ENCODE peak calls at places on chromosomes 16 and 17, in four cellular contexts. One of them, this sample, is unnamed.

GRCh38 chr17:77570565-77570898 is 388.0 kb upstream of the TNRC6C start:
- DNase-seq in K562: no peak
- DNase-seq in HepG2: no peak
- DNase-seq in HCT116: no peak
- DNase-seq in this sample: no peak

GRCh38 chr17:1073241-1073962 is 76.5 kb downstream of the TIMM22 start:
- DNase-seq in HCT116: no peak
- DNase-seq in HepG2: no peak
- DNase-seq in K562: no peak
- DNase-seq in this sample: no peak

GRCh38 chr17:56762988-56763387 is 70.7 kb downstream of the C17orf67 start:
- DNase-seq in HepG2: no peak
- DNase-seq in K562: no peak
- DNase-seq in HCT116: no peak
- DNase-seq in this sample: no peak

GRCh38 chr17:43200127-43200526 is 11.5 kb upstream of the TMEM106A start:
- DNase-seq in HepG2: no peak
- DNase-seq in K562: no peak
- DNase-seq in HCT116: no peak
- DNase-seq in this sample: no peak

GRCh38 chr17:59848778-59849177 is 44.0 kb downstream of the TUBD1 start:
- DNase-seq in K562: no peak
- DNase-seq in HepG2: peak; percentile 75
- DNase-seq in HCT116: no peak
- DNase-seq in this sample: no peak

GRCh38 chr16:72108353-72109102 is 14.9 kb downstream of the DHX38 start:
- DNase-seq in HCT116: no peak
- DNase-seq in HepG2: no peak
- DNase-seq in K562: no peak
- DNase-seq in this sample: no peak

GRCh38 chr16:68400924-68401460 is 47.3 kb downstream of the SMPD3 start:
- DNase-seq in K562: no peak
- DNase-seq in HepG2: no peak
- DNase-seq in HCT116: no peak
- DNase-seq in this sample: no peak

GRCh38 chr16:79599256-79599836 is 1.2 kb downstream of the MAF start:
- DNase-seq in HCT116: no peak
- DNase-seq in HepG2: no peak
- DNase-seq in K562: no peak
- DNase-seq in this sample: no peak

GRCh38 chr16:19835989-19836421 is 48.6 kb downstream of the GPRC5B start:
- DNase-seq in K562: no peak
- DNase-seq in HCT116: no peak
- DNase-seq in HepG2: no peak
- DNase-seq in this sample: no peak

GRCh38 chr16:11383481-11384183 is 38.4 kb downstream of the RMI2 start:
- DNase-seq in HepG2: no peak
- DNase-seq in K562: no peak
- DNase-seq in HCT116: no peak
- DNase-seq in this sample: no peak

GRCh38 chr16:21081329-21081728 is 69.3 kb downstream of the DNAH3 start:
- DNase-seq in HCT116: no peak
- DNase-seq in K562: no peak
- DNase-seq in HepG2: no peak
- DNase-seq in this sample: no peak

GRCh38 chr17:78529871-78530670 is 47.1 kb downstream of the DNAH17 start:
- DNase-seq in HCT116: no peak
- DNase-seq in K562: no peak
- DNase-seq in HepG2: no peak
- DNase-seq in this sample: no peak

GRCh38 chr17:39979865-39980401 is 674 bp upstream of the PSMD3 start:
- DNase-seq in K562: peak; percentile 74
- DNase-seq in HCT116: no peak
- DNase-seq in HepG2: peak; percentile 48
- DNase-seq in this sample: peak; percentile 10

GRCh38 chr16:17070882-17071592 is 399.7 kb downstream of the XYLT1 start:
- DNase-seq in K562: no peak
- DNase-seq in HCT116: no peak
- DNase-seq in HepG2: no peak
- DNase-seq in this sample: no peak

GRCh38 chr16:85675528-85675927 is 13.2 kb downstream of the GINS2 start:
- DNase-seq in K562: peak; percentile 44
- DNase-seq in HCT116: no peak
- DNase-seq in HepG2: peak; percentile 38
- DNase-seq in this sample: no peak

GRCh38 chr17:74240637-74241036 is 27.3 kb downstream of the TTYH2 start:
- DNase-seq in K562: no peak
- DNase-seq in HCT116: no peak
- DNase-seq in HepG2: no peak
- DNase-seq in this sample: no peak

GRCh38 chr16:38941-39892 is 14.2 kb downstream of the POLR3K start:
- DNase-seq in K562: no peak
- DNase-seq in HepG2: no peak
- DNase-seq in HCT116: no peak
- DNase-seq in this sample: no peak

GRCh38 chr17:16250635-16251034 is 33.6 kb downstream of the PIGL start:
- DNase-seq in HepG2: peak; percentile 70
- DNase-seq in HCT116: no peak
- DNase-seq in K562: no peak
- DNase-seq in this sample: no peak

GRCh38 chr16:85515830-85516397 is 97.2 kb upstream of the GSE1 start:
- DNase-seq in HepG2: peak; percentile 97
- DNase-seq in HCT116: no peak
- DNase-seq in K562: no peak
- DNase-seq in this sample: no peak

GRCh38 chr16:56709686-56710040 is 20.3 kb upstream of the NUP93 start:
- DNase-seq in HepG2: no peak
- DNase-seq in K562: no peak
- DNase-seq in HCT116: no peak
- DNase-seq in this sample: no peak

GRCh38 chr16:51834131-51834530 is 683.1 kb upstream of the SALL1 start:
- DNase-seq in HepG2: no peak
- DNase-seq in HCT116: no peak
- DNase-seq in K562: no peak
- DNase-seq in this sample: no peak

GRCh38 chr17:6536053-6536452 is 20.3 kb downstream of the PITPNM3 start:
- DNase-seq in K562: no peak
- DNase-seq in HCT116: no peak
- DNase-seq in HepG2: no peak
- DNase-seq in this sample: no peak

GRCh38 chr16:17272716-17273115 is 198.0 kb downstream of the XYLT1 start:
- DNase-seq in K562: no peak
- DNase-seq in HCT116: no peak
- DNase-seq in HepG2: no peak
- DNase-seq in this sample: no peak

GRCh38 chr16:51399908-51400670 is 249.0 kb upstream of the SALL1 start:
- DNase-seq in HepG2: no peak
- DNase-seq in K562: no peak
- DNase-seq in HCT116: no peak
- DNase-seq in this sample: no peak

GRCh38 chr17:79306688-79307323 is 232.2 kb downstream of the ENGASE start:
- DNase-seq in K562: no peak
- DNase-seq in HepG2: no peak
- DNase-seq in HCT116: no peak
- DNase-seq in this sample: no peak

GRCh38 chr17:20278805-20279204 is 188.5 kb downstream of the LGALS9B start:
- DNase-seq in HepG2: no peak
- DNase-seq in K562: no peak
- DNase-seq in HCT116: no peak
- DNase-seq in this sample: no peak

GRCh38 chr17:9332164-9332527 is 243.5 kb downstream of the STX8 start:
- DNase-seq in K562: no peak
- DNase-seq in HepG2: no peak
- DNase-seq in HCT116: no peak
- DNase-seq in this sample: no peak

GRCh38 chr17:45956090-45956489 is 43.0 kb upstream of the STH start:
- DNase-seq in K562: no peak
- DNase-seq in HepG2: no peak
- DNase-seq in HCT116: no peak
- DNase-seq in this sample: no peak
- H3K4me3 ChIP-seq in K562: no peak overlapping the region
- H3K4me3 ChIP-seq in HepG2: no peak overlapping the region
- H3K4me3 ChIP-seq in HCT116: no peak overlapping the region
- H3K4me3 ChIP-seq in this sample: no peak overlapping the region

DNA sequence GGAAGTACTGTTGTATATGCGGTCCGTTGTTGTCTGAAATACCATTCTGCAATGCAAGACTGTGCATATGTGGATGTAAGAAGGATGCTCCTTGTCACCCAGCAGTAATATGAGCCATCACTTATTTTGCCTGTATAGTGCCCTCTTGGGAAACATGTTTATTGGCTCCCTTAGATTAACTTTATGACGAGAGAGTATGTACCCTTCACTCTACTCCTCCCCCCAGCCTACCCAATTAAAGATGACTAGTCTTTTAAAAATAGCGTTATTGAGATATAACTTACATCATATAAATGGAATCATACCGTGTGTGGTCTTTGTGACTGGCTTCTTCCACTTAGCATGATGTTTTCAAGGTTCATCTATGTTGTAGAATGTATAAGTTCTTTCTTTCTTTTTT is 33.6 kb downstream of the FTO start:
- DNase-seq in K562: no peak
- DNase-seq in HepG2: no peak
- DNase-seq in HCT116: no peak
- DNase-seq in this sample: no peak
- H3K27ac ChIP-seq in K562: no peak overlapping the region
- H3K27ac ChIP-seq in HepG2: no peak overlapping the region
- H3K27ac ChIP-seq in HCT116: no peak overlapping the region
- H3K27ac ChIP-seq in this sample: peak overlapping the region; percentile 44

GRCh38 chr17:35578195-35578928 is at the start of gene PEX12:
- DNase-seq in K562: peak; percentile 88
- DNase-seq in HepG2: peak; percentile 92
- DNase-seq in HCT116: peak; percentile 81
- DNase-seq in this sample: peak; percentile 70
- TF ChIP-seq TCF7L2 in K562: no peak
- TF ChIP-seq TCF7L2 in HepG2: no peak
- TF ChIP-seq TCF7L2 in HCT116: peak; percentile 71
- TF ChIP-seq TCF7L2 in this sample: peak; percentile 81

GRCh38 chr16:84138824-84139627 is 6.0 kb downstream of the HSDL1 start:
- DNase-seq in HepG2: peak; percentile 97
- DNase-seq in K562: peak; percentile 87
- DNase-seq in HCT116: peak; percentile 54
- DNase-seq in this sample: no peak
- H3K4me3 ChIP-seq in HepG2: peak overlapping the region; percentile 68
- H3K4me3 ChIP-seq in K562: peak overlapping the region; percentile 15
- H3K4me3 ChIP-seq in HCT116: peak overlapping the region; percentile 38
- H3K4me3 ChIP-seq in this sample: no peak overlapping the region

GRCh38 chr16:30998852-30999761 is 11.3 kb downstream of the STX1B start:
- DNase-seq in K562: no peak
- DNase-seq in HCT116: no peak
- DNase-seq in HepG2: peak; percentile 92
- DNase-seq in this sample: no peak

GRCh38 chr16:30997887-30998711 is 12.3 kb downstream of the STX1B start:
- DNase-seq in K562: no peak
- DNase-seq in HepG2: peak; percentile 49
- DNase-seq in HCT116: peak; percentile 21
- DNase-seq in this sample: no peak

GRCh38 chr16:30996324-30996999 is 11.5 kb downstream of the HSD3B7 start:
- DNase-seq in HepG2: peak; percentile 92
- DNase-seq in K562: no peak
- DNase-seq in HCT116: no peak
- DNase-seq in this sample: peak; percentile 42

GRCh38 chr16:30995927-30996323 is 10.9 kb downstream of the HSD3B7 start:
- DNase-seq in K562: no peak
- DNase-seq in HepG2: no peak
- DNase-seq in HCT116: no peak
- DNase-seq in this sample: no peak

GRCh38 chr16:30997000-30997886 is 12.2 kb downstream of the HSD3B7 start:
- DNase-seq in HCT116: peak; percentile 43
- DNase-seq in K562: peak; percentile 98
- DNase-seq in HepG2: peak; percentile 79
- DNase-seq in this sample: peak; percentile 82
- H3K27ac ChIP-seq in HCT116: peak overlapping the region; percentile 72
- H3K27ac ChIP-seq in K562: peak overlapping the region; percentile 91
- H3K27ac ChIP-seq in HepG2: peak overlapping the region; percentile 93
- H3K27ac ChIP-seq in this sample: peak overlapping the region; percentile 95

DNA sequence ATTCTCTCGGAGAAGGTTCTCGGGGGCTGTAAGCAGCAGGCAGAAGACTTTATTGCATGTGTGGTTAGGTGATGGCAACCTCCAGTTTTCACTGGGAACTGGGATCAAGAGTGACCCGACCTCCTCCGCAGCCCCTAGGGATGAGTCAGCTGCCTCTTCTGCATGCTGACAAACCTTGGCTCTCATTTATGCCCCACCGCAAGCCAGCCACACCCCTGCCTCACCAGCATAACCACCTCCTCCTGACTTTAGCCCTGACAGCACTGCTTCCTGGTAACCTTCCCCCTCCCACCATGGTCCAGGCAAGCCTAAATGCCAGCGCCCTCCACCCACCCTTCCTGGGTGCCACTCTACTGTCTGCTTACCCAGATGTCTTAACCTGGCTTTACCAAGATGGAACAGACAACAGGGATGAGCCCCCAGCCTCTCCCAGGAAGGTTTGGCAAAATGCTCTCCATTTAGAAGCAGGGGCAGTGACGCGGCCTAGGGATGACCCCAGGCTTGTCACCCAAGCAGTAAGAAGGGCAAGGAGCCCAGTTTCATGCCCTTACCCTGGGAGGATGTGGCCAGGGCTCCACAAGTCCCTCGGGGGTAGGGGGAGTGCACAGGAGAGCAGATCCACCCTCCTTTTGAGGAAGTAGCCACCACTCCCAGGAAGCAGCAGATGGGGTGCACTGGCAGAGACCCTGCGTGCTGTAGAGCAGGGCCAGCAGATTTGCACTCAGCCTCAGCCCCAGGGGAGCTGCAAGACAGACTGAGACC is 73.5 kb downstream of the GOSR1 start:
- DNase-seq in HCT116: peak; percentile 40
- DNase-seq in HepG2: no peak
- DNase-seq in K562: peak; percentile 54
- DNase-seq in this sample: no peak
- TF ChIP-seq TCF7L2 in HCT116: no peak
- TF ChIP-seq TCF7L2 in HepG2: no peak
- TF ChIP-seq TCF7L2 in K562: no peak
- TF ChIP-seq TCF7L2 in this sample: no peak

DNA sequence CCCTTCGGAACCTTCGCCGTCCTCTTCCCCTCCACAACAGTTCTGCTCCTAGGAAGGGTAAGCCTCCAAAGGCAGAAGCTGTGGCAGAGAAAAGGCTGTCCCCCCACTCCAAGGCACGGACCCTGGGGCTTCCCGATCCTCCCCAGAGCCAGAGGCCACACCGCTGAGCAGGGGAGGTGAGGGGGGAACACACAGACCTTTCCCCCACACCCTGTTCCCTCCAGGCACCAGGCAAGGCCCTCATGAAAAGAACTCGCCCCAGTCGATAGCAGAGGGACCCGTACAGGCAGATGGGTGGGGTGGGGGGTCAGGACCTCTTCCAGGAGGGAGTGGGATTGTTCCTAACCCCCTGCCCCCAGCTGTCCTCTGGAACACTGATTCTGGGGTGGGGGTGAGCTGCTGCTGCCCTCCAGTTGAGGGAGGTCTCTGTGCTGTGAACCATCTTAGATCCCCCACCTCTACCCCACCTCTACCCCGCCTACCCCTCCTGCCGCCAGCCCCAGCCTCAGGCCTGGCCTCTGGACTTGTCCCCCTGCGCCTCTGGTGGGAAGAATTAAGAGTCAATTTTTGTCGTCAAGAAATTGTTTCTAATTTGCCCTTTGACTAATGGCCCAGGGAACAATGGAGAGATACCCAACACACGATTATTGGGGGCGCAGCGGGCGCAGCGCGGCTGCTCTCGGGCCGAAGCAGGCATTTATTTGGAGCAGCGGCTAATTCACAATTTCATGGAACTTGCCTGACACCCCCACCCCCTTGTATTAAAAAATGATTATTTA is 4.6 kb upstream of the BAHCC1 start:
- DNase-seq in HepG2: no peak
- DNase-seq in K562: no peak
- DNase-seq in HCT116: no peak
- DNase-seq in this sample: no peak
- H3K4me3 ChIP-seq in HepG2: no peak overlapping the region
- H3K4me3 ChIP-seq in K562: no peak overlapping the region
- H3K4me3 ChIP-seq in HCT116: no peak overlapping the region
- H3K4me3 ChIP-seq in this sample: no peak overlapping the region

This sample was measured in Panc1.